ENCODE peak calls at places on chromosomes 16 and 17, in five cellular contexts. Q is GM23248, B is DND-41, E is mesendoderm, V is HepG2. N is an unnamed sample. For H3K27me3, the result is how much of the 10 kb centered on the place peaks cover.

GRCh38 chr17:42246515-42246914 is 29.7 kb downstream of the STAT5B start:
- DNase-seq in B (no peak), Q (no peak), V (peak), E (no peak), N (no peak)

GRCh38 chr16:85595299-85595661 is 17.8 kb upstream of the GSE1 start:
- DNase-seq in E (no peak), Q (no peak), B (no peak), V (no peak), N (no peak)

GRCh38 chr17:77772899-77773358 is 185.6 kb upstream of the TNRC6C start:
- DNase-seq in B (no peak), Q (peak), V (no peak), E (peak), N (no peak)

GRCh38 chr17:6568186-6568758 is 11.9 kb upstream of the PITPNM3 start:
- DNase-seq in B (no peak), E (no peak), V (no peak), Q (no peak), N (no peak)

GRCh38 chr17:57634713-57635465 is 110.2 kb downstream of the CCDC182 start:
- DNase-seq in E (no peak), V (no peak), B (no peak), Q (peak), N (no peak)

GRCh38 chr17:67657596-67657995 is 60.1 kb upstream of the NOL11 start:
- DNase-seq in E (no peak), Q (no peak), B (no peak), V (no peak), N (no peak)

GRCh38 chr16:922051-922450 is 48.7 kb downstream of the LMF1 start:
- DNase-seq in B (no peak), V (no peak), Q (no peak), E (no peak), N (no peak)

GRCh38 chr16:25966172-25967097 is 274.7 kb downstream of the HS3ST4 start:
- DNase-seq in Q (no peak), V (no peak), E (no peak), B (no peak), N (no peak)

GRCh38 chr17:42405963-42406495 is 17.0 kb downstream of the CAVIN1 start:
- DNase-seq in V (peak), Q (peak), B (peak), E (peak), N (peak)

GRCh38 chr17:76039121-76039520 is 12.0 kb upstream of the EVPL start:
- DNase-seq in E (no peak), B (no peak), Q (no peak), V (no peak), N (no peak)

GRCh38 chr16:17364319-17365210 is 106.2 kb downstream of the XYLT1 start:
- DNase-seq in E (no peak), Q (peak), V (no peak), B (peak), N (no peak)

GRCh38 chr17:16141685-16142084 is 73.6 kb downstream of the NCOR1 start:
- DNase-seq in B (no peak), E (no peak), Q (no peak), V (no peak), N (no peak)

GRCh38 chr16:13426279-13426678 is 493.7 kb upstream of the ERCC4 start:
- DNase-seq in Q (no peak), V (peak), B (peak), E (peak), N (no peak)

GRCh38 chr17:17041018-17041521 is 1.2 kb upstream of the MPRIP start:
- DNase-seq in B (no peak), V (peak), Q (peak), E (peak), N (peak)

GRCh38 chr16:57165923-57166322 is 19.9 kb downstream of the PSME3IP1 start:
- DNase-seq in Q (no peak), E (no peak), V (no peak), B (no peak), N (no peak)

GRCh38 chr17:19333736-19334290 is 28.7 kb downstream of the B9D1 start:
- DNase-seq in B (no peak), Q (no peak), V (no peak), E (no peak), N (no peak)

GRCh38 chr16:85659805-85660511 is 28.8 kb downstream of the GINS2 start:
- DNase-seq in B (peak), E (peak), V (peak), Q (peak), N (peak)

GRCh38 chr16:58264961-58265479 is 29.8 kb downstream of the PRSS54 start:
- DNase-seq in Q (peak), E (peak), B (no peak), V (no peak), N (peak)

GRCh38 chr17:15171433-15172047 is 93.6 kb downstream of the PMP22 start:
- DNase-seq in E (peak), Q (peak), B (peak), V (peak), N (peak)

GRCh38 chr16:84617068-84617630 is 729 bp downstream of the COTL1 start:
- DNase-seq in B (no peak), V (no peak), Q (peak), E (no peak), N (no peak)

GRCh38 chr16:82585675-82586074 is 41.1 kb upstream of the CDH13 start:
- DNase-seq in Q (peak), B (no peak), V (no peak), E (peak), N (no peak)

GRCh38 chr17:76738468-76738850 is 540 bp downstream of the MFSD11 start:
- DNase-seq in V (no peak), E (no peak), B (no peak), Q (peak), N (no peak)

GRCh38 chr16:80294172-80294571 is 246.6 kb upstream of the DYNLRB2 start:
- DNase-seq in V (no peak), Q (no peak), B (no peak), E (no peak), N (no peak)

GRCh38 chr16:12805091-12805490 is 1.4 kb upstream of the CPPED1 start:
- DNase-seq in V (no peak), Q (peak), E (no peak), B (no peak), N (no peak)

GRCh38 chr16:85522842-85523601 is 90.1 kb upstream of the GSE1 start:
- DNase-seq in B (no peak), Q (peak), E (peak), V (no peak), N (peak)

GRCh38 chr17:13862341-13862740 is 207.0 kb upstream of the COX10 start:
- DNase-seq in B (no peak), Q (no peak), V (no peak), E (no peak), N (no peak)

GRCh38 chr16:67110136-67110847 is 551 bp downstream of the PHAF1 start:
- DNase-seq in B (no peak), Q (no peak), E (no peak), V (no peak), N (peak)

GRCh38 chr17:49224997-49225337 is 5.6 kb downstream of the PHOSPHO1 start:
- DNase-seq in B (no peak), E (no peak), Q (no peak), V (no peak), N (no peak)
- H3K27me3 ChIP-seq in B (under half), E (under half), Q (half or more), V (half or more), N (under half)

DNA sequence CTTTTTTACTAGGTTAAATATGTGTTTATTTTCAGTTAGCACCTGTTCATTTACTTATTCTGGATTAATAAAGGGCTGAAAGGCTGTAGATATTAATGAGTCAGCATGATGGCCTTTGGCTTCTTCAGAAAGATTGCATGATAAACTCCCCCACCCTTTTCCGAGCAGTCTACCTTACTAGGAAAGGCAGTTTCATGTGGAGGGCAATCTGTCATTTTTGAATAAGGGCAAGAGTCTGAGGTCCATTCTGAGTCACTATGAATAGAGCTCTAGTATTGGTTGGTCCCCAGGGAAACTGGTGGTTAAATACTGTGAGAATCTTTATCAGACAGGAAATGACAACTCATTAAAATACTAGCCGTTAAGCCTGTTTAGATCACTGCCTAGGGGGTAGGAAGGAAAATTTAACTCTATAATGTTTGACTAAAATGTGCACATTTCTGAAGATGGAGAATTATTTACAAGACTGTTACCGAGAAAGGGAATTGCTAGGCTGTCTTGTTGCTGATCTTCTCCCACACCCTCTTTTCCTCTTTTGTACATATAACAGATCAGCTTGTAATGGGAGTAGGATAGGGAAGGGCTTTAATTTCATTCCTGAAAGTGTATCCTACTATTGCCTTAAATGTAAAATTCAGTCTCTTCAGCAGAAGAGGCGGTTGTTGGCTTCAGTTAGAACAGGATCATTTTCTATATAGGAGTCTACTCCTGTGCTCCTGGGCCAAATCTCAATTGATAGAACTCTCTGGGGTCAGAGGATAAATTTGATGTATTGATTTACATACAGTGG is 63.3 kb downstream of the TUBD1 start:
- DNase-seq in Q (peak), V (peak), E (peak), B (peak), N (peak)
- H3K4me3 ChIP-seq in Q (peak), V (no peak), E (no peak), B (no peak), N (peak)

DNA sequence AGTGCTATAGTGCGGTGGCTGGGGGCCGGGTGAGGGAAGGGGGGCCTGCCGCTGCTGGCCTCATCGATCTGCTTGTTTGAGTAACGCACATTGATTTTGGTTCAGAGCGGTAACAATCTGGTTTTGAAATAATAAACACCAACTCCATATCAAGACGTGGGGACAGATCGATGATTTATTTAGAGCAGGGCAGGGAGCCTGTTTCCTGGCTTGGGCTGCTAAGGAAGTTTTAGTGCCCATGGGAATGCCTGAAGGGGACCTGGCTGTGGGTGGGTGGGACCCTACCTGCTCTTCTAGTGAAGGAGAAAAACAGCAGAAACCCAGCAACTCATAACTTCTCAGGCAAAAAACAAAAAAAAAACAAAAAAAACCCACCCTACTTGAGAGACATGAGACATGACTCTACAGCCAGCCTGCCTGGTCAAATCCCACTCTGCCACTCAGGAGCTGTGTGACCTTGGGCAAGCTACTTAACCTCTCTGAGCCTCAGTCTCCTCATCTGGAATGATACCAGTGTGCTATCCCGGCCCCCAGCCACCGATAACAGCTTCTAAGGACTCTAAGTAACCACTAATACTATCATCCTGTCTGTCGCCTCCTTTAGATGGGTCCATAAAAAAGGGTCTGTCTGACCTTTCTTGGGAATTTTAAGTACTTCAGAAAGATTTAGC is 66.0 kb downstream of the PIPOX start:
- DNase-seq in B (no peak), E (peak), V (no peak), Q (no peak), N (no peak)
- H3K9ac ChIP-seq in B (no peak), E (no peak), V (no peak), Q (no peak), N (no peak)

DNA sequence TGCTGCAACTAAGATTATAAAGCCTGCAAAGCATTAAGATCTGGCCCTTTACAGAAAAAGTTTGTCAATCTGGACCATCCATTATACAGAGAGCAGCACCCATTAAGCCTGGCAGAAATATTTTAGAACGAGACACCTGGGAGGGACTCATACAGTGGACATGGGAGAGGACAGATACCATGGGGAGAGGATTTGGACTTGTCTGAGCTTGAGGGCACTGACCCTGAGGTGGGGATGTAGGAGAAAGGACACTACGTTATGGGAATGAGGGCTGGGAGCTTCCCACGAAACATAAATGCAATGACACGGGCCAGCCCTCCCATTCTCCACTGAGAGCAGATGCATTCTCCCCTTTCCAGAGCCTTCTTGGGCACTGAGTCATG is 6.2 kb downstream of the RUSF1 start:
- DNase-seq in E (no peak), B (no peak), Q (no peak), V (no peak), N (no peak)
- H3K27me3 ChIP-seq in E (under half), B (under half), Q (under half), V (under half), N (under half)

DNA sequence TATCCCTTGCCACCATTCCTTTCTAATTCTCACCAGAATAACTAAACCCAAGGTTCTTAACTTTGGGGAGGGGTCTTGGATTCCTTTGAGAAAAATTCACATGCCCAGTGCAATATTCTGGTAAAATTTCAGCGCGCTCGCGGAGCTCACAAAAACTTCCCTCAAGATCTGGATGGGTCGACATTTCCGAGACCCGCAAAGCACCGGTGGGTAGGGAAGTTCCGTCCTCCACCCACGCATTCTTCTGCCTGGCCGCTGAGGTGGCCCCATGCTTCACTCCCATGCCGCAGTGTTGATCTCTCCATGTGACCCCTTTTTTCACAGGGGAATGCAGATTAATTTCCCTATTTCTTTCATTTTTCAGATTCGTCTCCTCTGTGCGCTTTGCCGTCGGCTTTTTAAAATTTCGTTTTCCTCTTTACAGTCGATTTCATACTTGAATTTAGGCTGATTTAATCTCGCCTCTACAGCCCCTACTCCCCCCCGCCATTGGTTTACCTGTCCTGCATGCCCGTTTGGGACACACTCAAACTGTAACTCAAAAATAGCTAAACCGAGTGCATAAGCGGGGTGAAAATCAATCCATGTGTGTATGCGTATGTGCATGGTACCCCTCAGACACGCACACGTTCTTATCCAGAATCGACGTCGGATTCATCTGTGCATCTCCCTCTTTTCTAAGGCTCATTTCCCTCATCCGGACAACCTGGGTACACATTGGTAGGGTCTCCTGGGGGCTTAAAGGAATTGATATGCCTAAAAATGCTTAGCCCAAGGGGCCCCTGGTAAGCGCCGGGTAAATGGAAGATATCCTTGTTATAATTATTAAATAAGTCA is 1.4 kb upstream of the SP6 start:
- DNase-seq in Q (peak), V (no peak), B (no peak), E (no peak), N (no peak)
- H3K4me3 ChIP-seq in Q (no peak), V (no peak), B (no peak), E (peak), N (no peak)

GRCh38 chr16:68381363-68381724 is 67.0 kb downstream of the SMPD3 start:
- DNase-seq in E (no peak), Q (no peak), V (no peak), B (no peak), N (no peak)

GRCh38 chr16:68380348-68380670 is 68.0 kb downstream of the SMPD3 start:
- DNase-seq in V (no peak), E (no peak), B (no peak), Q (no peak), N (no peak)

GRCh38 chr16:68379472-68380347 is 68.6 kb downstream of the SMPD3 start:
- DNase-seq in B (peak), E (no peak), Q (no peak), V (no peak), N (no peak)

GRCh38 chr16:68382296-68382718 is 66.0 kb downstream of the SMPD3 start:
- DNase-seq in B (peak), V (no peak), E (no peak), Q (no peak), N (peak)

DNA sequence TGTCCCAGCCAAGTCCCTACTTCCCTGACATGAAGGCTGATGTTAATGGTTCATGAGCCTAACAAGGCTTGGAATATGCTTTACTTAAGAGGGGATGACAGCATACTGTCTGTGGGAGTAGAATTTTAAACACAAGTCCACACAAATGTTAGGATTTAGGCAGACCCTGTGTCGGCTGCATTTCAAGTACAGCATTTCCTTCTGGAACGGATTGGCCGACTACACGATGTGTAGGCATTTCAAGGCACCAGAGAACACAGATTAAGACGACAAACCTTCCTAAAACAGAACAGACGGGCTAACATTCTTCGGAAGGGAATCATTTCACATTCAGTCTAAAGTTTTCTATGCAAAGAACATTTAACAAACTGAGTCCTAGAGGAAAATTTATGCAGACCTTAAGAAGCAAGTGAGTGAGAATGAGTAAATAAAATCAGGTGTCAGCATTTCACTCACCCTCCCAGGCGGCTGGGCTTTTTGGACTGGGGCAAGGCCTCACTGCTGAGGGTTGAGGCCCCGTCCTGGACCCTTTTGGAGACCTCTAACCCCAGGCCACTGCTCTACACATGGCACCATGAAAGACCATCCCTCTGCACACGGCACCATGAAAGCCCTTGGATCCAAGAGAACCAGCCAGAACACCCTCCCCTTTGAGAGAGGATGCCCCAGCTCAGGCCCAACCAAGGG is 67.5 kb downstream of the SMPD3 start:
- DNase-seq in B (no peak), V (no peak), E (no peak), Q (no peak), N (no peak)
- H3K9ac ChIP-seq in B (peak), V (no peak), E (no peak), Q (no peak), N (no peak)

GRCh38 chr17:1232331-1232730 is 37.9 kb upstream of the BHLHA9 start:
- DNase-seq in V (no peak), E (no peak), Q (no peak), B (no peak), N (no peak)
- H3K27me3 ChIP-seq in V (under half), E (under half), Q (under half), B (under half), N (under half)

GRCh38 chr17:4972322-4972721 is 4.7 kb upstream of the SPAG7 start:
- DNase-seq in Q (no peak), V (no peak), B (no peak), E (no peak), N (no peak)
- H3K4me3 ChIP-seq in Q (no peak), V (no peak), B (no peak), E (no peak), N (no peak)

GRCh38 chr16:87973721-87974120 is 22.5 kb downstream of the BANP start:
- DNase-seq in V (no peak), Q (no peak), E (no peak), B (no peak), N (no peak)

GRCh38 chr16:87968541-87968940 is 17.3 kb downstream of the BANP start:
- DNase-seq in E (no peak), V (no peak), Q (peak), B (no peak), N (no peak)

GRCh38 chr16:87966685-87967185 is 15.5 kb downstream of the BANP start:
- DNase-seq in Q (peak), B (no peak), E (no peak), V (no peak), N (peak)

GRCh38 chr16:87971933-87972332 is 20.7 kb downstream of the BANP start:
- DNase-seq in B (no peak), E (no peak), V (no peak), Q (peak), N (no peak)

GRCh38 chr16:87970206-87970605 is 19.0 kb downstream of the BANP start:
- DNase-seq in E (no peak), Q (peak), V (no peak), B (no peak), N (no peak)
- H3K9ac ChIP-seq in E (no peak), Q (peak), V (no peak), B (no peak), N (no peak)

DNA sequence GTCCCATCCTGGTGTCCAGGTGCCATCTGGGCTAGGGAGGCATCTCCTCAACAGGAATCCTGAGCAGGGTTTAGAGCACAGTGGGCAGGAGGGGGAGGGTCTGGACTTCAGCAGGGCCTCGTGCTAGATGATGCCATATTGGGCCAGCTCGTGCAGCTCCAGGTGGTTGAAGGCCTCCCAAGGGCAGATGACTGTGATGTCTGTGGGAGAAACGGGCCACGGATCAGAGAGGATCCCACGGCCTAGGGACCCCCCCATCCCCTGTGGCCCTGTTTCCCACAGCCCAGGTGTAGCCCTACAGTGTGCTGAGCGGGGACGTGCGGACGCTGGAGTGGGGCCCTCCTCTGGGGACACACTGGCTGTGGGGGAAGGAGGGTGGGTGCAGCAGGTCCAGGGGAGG is 5.4 kb downstream of the PDE6G start:
- DNase-seq in B (no peak), Q (no peak), E (no peak), V (no peak), N (no peak)
- H3K27me3 ChIP-seq in B (under half), Q (under half), E (under half), V (under half), N (under half)